ENCODE peak calls at places on chromosomes 6 and 20, in seven cellular contexts. One of them, this sample, is unnamed.

GRCh38 chr6:127162808-127163207 is 44.3 kb downstream of the RSPO3 start:
- DNase-seq in stimulated activated CD4-positive, alpha-beta T cell treated with anti-CD3 and anti-CD28 coated beads, Interleukin-1b, Interleukin-23, amount 100 ng/mL, for 1 hour: no peak
- DNase-seq in occipital lobe: no peak
- DNase-seq in HS-27A: no peak
- DNase-seq in nephron progenitor cell: no peak
- DNase-seq in prostate gland: no peak
- DNase-seq in fibroblast of pulmonary artery: peak; percentile 62
- DNase-seq in this sample: no peak

GRCh38 chr6:169789944-169790927 is 38.8 kb downstream of the ERMARD start:
- DNase-seq in occipital lobe: peak; percentile 80
- DNase-seq in nephron progenitor cell: peak; percentile 83
- DNase-seq in prostate gland: peak; percentile 61
- DNase-seq in fibroblast of pulmonary artery: peak; percentile 67
- DNase-seq in HS-27A: peak; percentile 61
- DNase-seq in stimulated activated CD4-positive, alpha-beta T cell treated with anti-CD3 and anti-CD28 coated beads, Interleukin-1b, Interleukin-23, amount 100 ng/mL, for 1 hour: peak; percentile 36
- DNase-seq in this sample: peak; percentile 81

GRCh38 chr6:13710552-13711383 is 867 bp downstream of the RANBP9 start:
- DNase-seq in occipital lobe: peak; percentile 11
- DNase-seq in fibroblast of pulmonary artery: peak; percentile 14
- DNase-seq in prostate gland: peak; percentile 19
- DNase-seq in nephron progenitor cell: peak; percentile 76
- DNase-seq in stimulated activated CD4-positive, alpha-beta T cell treated with anti-CD3 and anti-CD28 coated beads, Interleukin-1b, Interleukin-23, amount 100 ng/mL, for 1 hour: no peak
- DNase-seq in HS-27A: no peak
- DNase-seq in this sample: peak; percentile 39

GRCh38 chr6:145963216-145964068 is 716 bp downstream of the SHPRH start:
- DNase-seq in nephron progenitor cell: peak; percentile 80
- DNase-seq in stimulated activated CD4-positive, alpha-beta T cell treated with anti-CD3 and anti-CD28 coated beads, Interleukin-1b, Interleukin-23, amount 100 ng/mL, for 1 hour: no peak
- DNase-seq in prostate gland: peak; percentile 21
- DNase-seq in occipital lobe: peak; percentile 78
- DNase-seq in HS-27A: peak; percentile 15
- DNase-seq in fibroblast of pulmonary artery: peak; percentile 51
- DNase-seq in this sample: peak; percentile 57

GRCh38 chr6:56692586-56693245 is 50.0 kb upstream of the DST start:
- DNase-seq in prostate gland: no peak
- DNase-seq in stimulated activated CD4-positive, alpha-beta T cell treated with anti-CD3 and anti-CD28 coated beads, Interleukin-1b, Interleukin-23, amount 100 ng/mL, for 1 hour: no peak
- DNase-seq in fibroblast of pulmonary artery: peak; percentile 92
- DNase-seq in HS-27A: no peak
- DNase-seq in nephron progenitor cell: no peak
- DNase-seq in occipital lobe: no peak
- DNase-seq in this sample: peak; percentile 60

GRCh38 chr6:156992396-156992795 is 215.2 kb downstream of the ARID1B start:
- DNase-seq in HS-27A: no peak
- DNase-seq in nephron progenitor cell: no peak
- DNase-seq in occipital lobe: no peak
- DNase-seq in prostate gland: no peak
- DNase-seq in stimulated activated CD4-positive, alpha-beta T cell treated with anti-CD3 and anti-CD28 coated beads, Interleukin-1b, Interleukin-23, amount 100 ng/mL, for 1 hour: no peak
- DNase-seq in fibroblast of pulmonary artery: no peak
- DNase-seq in this sample: no peak

GRCh38 chr6:3624268-3625136 is 127.0 kb downstream of the PXDC1 start:
- DNase-seq in fibroblast of pulmonary artery: no peak
- DNase-seq in prostate gland: no peak
- DNase-seq in nephron progenitor cell: no peak
- DNase-seq in occipital lobe: no peak
- DNase-seq in HS-27A: no peak
- DNase-seq in stimulated activated CD4-positive, alpha-beta T cell treated with anti-CD3 and anti-CD28 coated beads, Interleukin-1b, Interleukin-23, amount 100 ng/mL, for 1 hour: no peak
- DNase-seq in this sample: no peak

GRCh38 chr6:131163886-131164285 is 28.6 kb downstream of the AKAP7 start:
- DNase-seq in occipital lobe: no peak
- DNase-seq in nephron progenitor cell: no peak
- DNase-seq in stimulated activated CD4-positive, alpha-beta T cell treated with anti-CD3 and anti-CD28 coated beads, Interleukin-1b, Interleukin-23, amount 100 ng/mL, for 1 hour: no peak
- DNase-seq in fibroblast of pulmonary artery: peak; percentile 75
- DNase-seq in prostate gland: no peak
- DNase-seq in HS-27A: no peak
- DNase-seq in this sample: no peak

GRCh38 chr20:17771206-17772004 is 71.6 kb downstream of the BANF2 start:
- DNase-seq in HS-27A: no peak
- DNase-seq in occipital lobe: no peak
- DNase-seq in stimulated activated CD4-positive, alpha-beta T cell treated with anti-CD3 and anti-CD28 coated beads, Interleukin-1b, Interleukin-23, amount 100 ng/mL, for 1 hour: no peak
- DNase-seq in prostate gland: no peak
- DNase-seq in fibroblast of pulmonary artery: no peak
- DNase-seq in nephron progenitor cell: no peak
- DNase-seq in this sample: peak; percentile 40